ENCODE peak calls at places on chromosomes 3 and 15, in five cellular contexts. A, Q, W, M and B are unnamed samples.
A peak's percentile ranks its signal among the peaks of the same experiment; 100 is the strongest.

GRCh38 chr3:194354315-194354714 is 3.2 kb upstream of the CPN2 start:
- DNase-seq in A (no peak), Q (no peak), W (no peak), M (no peak), B (no peak)

GRCh38 chr3:37163262-37164020 is 10.9 kb downstream of the LRRFIP2 start:
- DNase-seq in A (no peak), Q (peak; percentile 91), W (no peak), M (peak; percentile 47), B (no peak)

GRCh38 chr3:31687020-31687802 is 154.5 kb downstream of the STT3B start:
- DNase-seq in A (no peak), Q (no peak), W (no peak), M (peak; percentile 17), B (no peak)

GRCh38 chr3:67648229-67648628 is 6.2 kb downstream of the SUCLG2 start:
- DNase-seq in A (no peak), Q (peak; percentile 27), W (no peak), M (no peak), B (no peak)

GRCh38 chr15:93087825-93088199 is 1.2 kb downstream of the RGMA start:
- DNase-seq in A (peak; percentile 90), Q (peak; percentile 61), W (peak; percentile 79), M (peak; percentile 89), B (peak; percentile 83)

GRCh38 chr15:25718597-25718996 is 144.5 kb downstream of the ATP10A start:
- DNase-seq in A (no peak), Q (no peak), W (no peak), M (no peak), B (no peak)

GRCh38 chr15:92463826-92464225 is 70.1 kb downstream of the ST8SIA2 start:
- DNase-seq in A (no peak), Q (peak; percentile 44), W (no peak), M (no peak), B (no peak)

GRCh38 chr15:100256096-100256984 is 85.4 kb downstream of the ADAMTS17 start:
- DNase-seq in A (no peak), Q (no peak), W (no peak), M (no peak), B (no peak)

GRCh38 chr3:195508185-195508584 is 34.9 kb downstream of the PPP1R2 start:
- DNase-seq in A (no peak), Q (no peak), W (no peak), M (no peak), B (no peak)

GRCh38 chr3:98647197-98647596 is 53.8 kb upstream of the CPOX start:
- DNase-seq in A (no peak), Q (no peak), W (no peak), M (no peak), B (no peak)

GRCh38 chr3:167700046-167700445 is 34.6 kb downstream of the PDCD10 start:
- DNase-seq in A (no peak), Q (peak; percentile 20), W (no peak), M (no peak), B (no peak)

GRCh38 chr3:65597225-65597951 is 441.3 kb downstream of the MAGI1 start:
- DNase-seq in A (no peak), Q (peak; percentile 43), W (peak; percentile 50), M (peak; percentile 98), B (peak; percentile 61)

GRCh38 chr3:67389176-67389575 is 265.2 kb downstream of the SUCLG2 start:
- DNase-seq in A (no peak), Q (no peak), W (no peak), M (no peak), B (no peak)

GRCh38 chr15:77032052-77032646 is 37.2 kb downstream of the PSTPIP1 start:
- DNase-seq in A (no peak), Q (no peak), W (peak; percentile 16), M (no peak), B (no peak)

GRCh38 chr3:37030573-37030972 is 37.3 kb downstream of the MLH1 start:
- DNase-seq in A (no peak), Q (peak; percentile 40), W (no peak), M (no peak), B (no peak)

GRCh38 chr3:67790043-67790442 is 135.6 kb upstream of the SUCLG2 start:
- DNase-seq in A (peak; percentile 33), Q (peak; percentile 63), W (no peak), M (peak; percentile 83), B (peak; percentile 56)

GRCh38 chr3:150528359-150528797 is 17.9 kb downstream of the SERP1 start:
- DNase-seq in A (no peak), Q (peak; percentile 51), W (no peak), M (no peak), B (no peak)

GRCh38 chr15:100714034-100714748 is 111.8 kb downstream of the ASB7 start:
- DNase-seq in A (no peak), Q (no peak), W (no peak), M (no peak), B (no peak)

GRCh38 chr3:134428396-134428795 is 54.1 kb upstream of the AMOTL2 start:
- DNase-seq in A (no peak), Q (peak; percentile 58), W (no peak), M (no peak), B (no peak)

GRCh38 chr3:30685267-30685667 is 78.9 kb downstream of the TGFBR2 start:
- DNase-seq in A (no peak), Q (no peak), W (no peak), M (no peak), B (no peak)
- H3K4me1 ChIP-seq in A (peaks cover 99% of the 10 kb centered on the region), Q (peaks cover 61% of the 10 kb centered on the region), W (peaks cover 95% of the 10 kb centered on the region), M (peaks cover 12% of the 10 kb centered on the region), B (peaks cover 44% of the 10 kb centered on the region)

GRCh38 chr15:63491116-63491817 is 13.1 kb upstream of the USP3 start:
- DNase-seq in A (no peak), Q (peak; percentile 52), W (no peak), M (no peak), B (no peak)
- H3K27me3 ChIP-seq in A (no peaks in the 10 kb centered on the region), Q (peaks cover 9% of the 10 kb centered on the region), W (no peaks in the 10 kb centered on the region), M (peaks cover 46% of the 10 kb centered on the region), B (no peaks in the 10 kb centered on the region)

DNA sequence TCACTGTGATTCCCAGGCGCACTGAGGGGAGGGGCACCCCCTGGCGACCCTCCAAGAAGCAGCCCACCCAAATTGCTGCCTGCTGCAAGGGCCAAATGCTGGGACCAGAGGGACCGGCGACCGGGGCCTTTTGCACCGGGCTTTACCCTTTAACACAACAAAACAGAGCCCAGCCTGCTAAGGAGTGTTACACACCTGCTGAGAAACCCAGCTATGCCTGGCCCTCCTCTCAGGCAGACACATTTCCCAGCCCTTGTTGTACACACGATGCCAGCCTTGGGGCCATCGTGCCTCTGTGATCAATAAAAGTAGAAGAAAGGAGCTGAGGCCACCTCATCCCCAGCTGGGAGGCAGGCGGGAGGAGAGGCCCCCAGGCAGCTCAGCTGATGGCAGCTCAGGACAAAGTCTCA is 46.2 kb upstream of the SEC61A1 start:
- DNase-seq in A (no peak), Q (peak; percentile 11), W (no peak), M (peak; percentile 67), B (no peak)
- H3K4me1 ChIP-seq in A (no peaks in the 10 kb centered on the region), Q (peaks cover 7% of the 10 kb centered on the region), W (peaks cover 3% of the 10 kb centered on the region), M (peaks cover 19% of the 10 kb centered on the region), B (no peaks in the 10 kb centered on the region)

GRCh38 chr3:193080821-193081220 is 160.2 kb upstream of the PLAAT1 start:
- DNase-seq in A (no peak), Q (no peak), W (no peak), M (no peak), B (no peak)
- H3K27me3 ChIP-seq in A (no peaks in the 10 kb centered on the region), Q (no peaks in the 10 kb centered on the region), W (no peaks in the 10 kb centered on the region), M (no peaks in the 10 kb centered on the region), B (no peaks in the 10 kb centered on the region)

GRCh38 chr3:172152869-172153268 is 113.5 kb downstream of the FNDC3B start:
- DNase-seq in A (no peak), Q (peak; percentile 87), W (no peak), M (no peak), B (peak; percentile 55)
- H3K4me1 ChIP-seq in A (peaks cover 26% of the 10 kb centered on the region), Q (peaks cover 82% of the 10 kb centered on the region), W (peaks cover 69% of the 10 kb centered on the region), M (peaks cover 80% of the 10 kb centered on the region), B (peaks cover 30% of the 10 kb centered on the region)

GRCh38 chr15:66016199-66016598 is 146.9 kb downstream of the RAB11A start:
- DNase-seq in A (no peak), Q (no peak), W (no peak), M (no peak), B (no peak)
- H3K27me3 ChIP-seq in A (no peaks in the 10 kb centered on the region), Q (peaks cover 14% of the 10 kb centered on the region), W (no peaks in the 10 kb centered on the region), M (no peaks in the 10 kb centered on the region), B (no peaks in the 10 kb centered on the region)

GRCh38 chr15:74135041-74135565 is 4.7 kb downstream of the ISLR2 start:
- DNase-seq in A (no peak), Q (no peak), W (no peak), M (no peak), B (no peak)
- H3K4me1 ChIP-seq in A (peaks cover 16% of the 10 kb centered on the region), Q (peaks cover 6% of the 10 kb centered on the region), W (peaks cover 62% of the 10 kb centered on the region), M (peaks cover 62% of the 10 kb centered on the region), B (peaks cover 4% of the 10 kb centered on the region)

GRCh38 chr3:62369476-62369743 is 3.9 kb downstream of the FEZF2 start:
- DNase-seq in A (no peak), Q (no peak), W (no peak), M (no peak), B (no peak)
- H3K27me3 ChIP-seq in A (peaks cover 12% of the 10 kb centered on the region), Q (peaks cover 93% of the 10 kb centered on the region), W (peaks cover 74% of the 10 kb centered on the region), M (peaks cover 100% of the 10 kb centered on the region), B (no peaks in the 10 kb centered on the region)